ENCODE peak calls at places on chromosomes 7 and 10, in ten cellular contexts. P, Y, C, S, B, G, D, M, I and O are unnamed samples. For H4K20me1 and H3K79me2, the result is how much of the 10 kb centered on the place peaks cover.

GRCh38 chr10:125208854-125209545 is 48.6 kb upstream of the CTBP2 start:
- DNase-seq in P (no peak), Y (no peak), C (no peak), S (no peak), B (no peak), G (no peak), D (no peak), M (no peak), I (no peak), O (no peak)

GRCh38 chr10:63414481-63415260 is 51.1 kb downstream of the JMJD1C start:
- DNase-seq in P (peak), Y (peak), C (no peak), S (no peak), B (no peak), G (no peak), D (peak), M (no peak), I (no peak), O (no peak)

GRCh38 chr7:151168022-151168786 is 710 bp upstream of the GBX1 start:
- DNase-seq in P (peak), Y (no peak), C (peak), S (no peak), B (peak), G (peak), D (peak), M (peak), I (peak), O (no peak)

GRCh38 chr7:76051840-76052239 is 3.9 kb downstream of the MDH2 start:
- DNase-seq in P (peak), Y (no peak), C (no peak), S (no peak), B (no peak), G (no peak), D (no peak), M (no peak), I (no peak), O (no peak)

GRCh38 chr7:104898434-104898833 is 115.6 kb upstream of the KMT2E start:
- DNase-seq in P (no peak), Y (no peak), C (no peak), S (no peak), B (no peak), G (no peak), D (no peak), M (no peak), I (no peak), O (no peak)

GRCh38 chr10:42738669-42739068 is 43.9 kb upstream of the BMS1 start:
- DNase-seq in P (no peak), Y (no peak), C (no peak), S (no peak), B (no peak), G (no peak), D (no peak), M (no peak), I (no peak), O (no peak)

GRCh38 chr10:103732339-103732738 is 123.0 kb downstream of the SH3PXD2A start:
- DNase-seq in P (no peak), Y (no peak), C (no peak), S (no peak), B (no peak), G (no peak), D (no peak), M (no peak), I (no peak), O (no peak)

GRCh38 chr7:89988070-89988469 is 166.2 kb upstream of the STEAP1 start:
- DNase-seq in P (peak), Y (no peak), C (no peak), S (no peak), B (no peak), G (no peak), D (no peak), M (no peak), I (no peak), O (peak)

GRCh38 chr7:142811154-142811737 is 40.5 kb downstream of the PRSS2 start:
- DNase-seq in P (peak), Y (peak), C (peak), S (no peak), B (peak), G (peak), D (peak), M (peak), I (peak), O (peak)

GRCh38 chr10:123858039-123858740 is 33.4 kb downstream of the CPXM2 start:
- DNase-seq in P (no peak), Y (no peak), C (peak), S (no peak), B (no peak), G (no peak), D (peak), M (no peak), I (no peak), O (peak)

GRCh38 chr10:30987463-30987862 is 44.2 kb downstream of the ZNF438 start:
- DNase-seq in P (no peak), Y (no peak), C (no peak), S (no peak), B (no peak), G (no peak), D (no peak), M (no peak), I (no peak), O (no peak)

GRCh38 chr7:555551-556160 is 36.0 kb upstream of the PDGFA start:
- DNase-seq in P (no peak), Y (no peak), C (no peak), S (no peak), B (no peak), G (no peak), D (no peak), M (no peak), I (no peak), O (no peak)

GRCh38 chr10:12499066-12499465 is 149.7 kb downstream of the CAMK1D start:
- DNase-seq in P (no peak), Y (no peak), C (no peak), S (no peak), B (no peak), G (no peak), D (no peak), M (no peak), I (no peak), O (no peak)

GRCh38 chr10:3096149-3096548 is 28.8 kb downstream of the PFKP start:
- DNase-seq in P (peak), Y (no peak), C (no peak), S (no peak), B (no peak), G (no peak), D (no peak), M (no peak), I (no peak), O (no peak)

DNA sequence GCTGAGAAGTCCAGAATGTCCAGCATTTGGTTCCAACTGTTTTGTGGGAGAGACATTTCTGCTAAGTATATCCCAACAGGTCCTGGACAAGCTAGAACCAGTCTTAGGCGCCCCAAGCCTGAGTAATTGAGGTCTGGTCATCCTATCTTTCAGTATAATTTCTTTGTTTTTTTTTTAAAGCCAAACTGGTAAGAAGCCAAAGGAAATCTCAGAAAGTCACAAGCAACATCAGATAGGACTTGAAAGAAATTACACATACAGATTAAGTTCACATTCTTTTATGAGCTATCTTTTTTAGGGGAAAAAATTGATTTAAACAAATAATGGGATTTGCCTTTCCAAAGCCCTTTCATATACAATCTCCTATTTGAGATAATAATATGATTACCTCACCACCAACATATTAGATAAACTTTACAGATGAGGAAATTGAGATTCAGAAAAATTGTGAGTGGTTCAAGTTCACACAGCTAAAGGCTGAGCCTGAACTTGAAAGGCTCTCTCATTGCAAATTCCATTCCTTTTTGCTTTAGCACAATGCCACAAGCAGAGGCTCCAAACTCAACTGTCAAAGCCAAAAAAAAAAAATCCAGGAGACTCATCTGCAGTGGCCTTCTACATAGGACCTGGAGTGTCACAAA is 15.0 kb downstream of the PDLIM1 start:
- DNase-seq in P (no peak), Y (peak), C (no peak), S (no peak), B (no peak), G (no peak), D (no peak), M (no peak), I (no peak), O (peak)
- H4K20me1 ChIP-seq in P (under half), Y (under half), C (under half), S (under half), B (under half), G (under half), D (under half), M (under half), I (under half), O (under half)

DNA sequence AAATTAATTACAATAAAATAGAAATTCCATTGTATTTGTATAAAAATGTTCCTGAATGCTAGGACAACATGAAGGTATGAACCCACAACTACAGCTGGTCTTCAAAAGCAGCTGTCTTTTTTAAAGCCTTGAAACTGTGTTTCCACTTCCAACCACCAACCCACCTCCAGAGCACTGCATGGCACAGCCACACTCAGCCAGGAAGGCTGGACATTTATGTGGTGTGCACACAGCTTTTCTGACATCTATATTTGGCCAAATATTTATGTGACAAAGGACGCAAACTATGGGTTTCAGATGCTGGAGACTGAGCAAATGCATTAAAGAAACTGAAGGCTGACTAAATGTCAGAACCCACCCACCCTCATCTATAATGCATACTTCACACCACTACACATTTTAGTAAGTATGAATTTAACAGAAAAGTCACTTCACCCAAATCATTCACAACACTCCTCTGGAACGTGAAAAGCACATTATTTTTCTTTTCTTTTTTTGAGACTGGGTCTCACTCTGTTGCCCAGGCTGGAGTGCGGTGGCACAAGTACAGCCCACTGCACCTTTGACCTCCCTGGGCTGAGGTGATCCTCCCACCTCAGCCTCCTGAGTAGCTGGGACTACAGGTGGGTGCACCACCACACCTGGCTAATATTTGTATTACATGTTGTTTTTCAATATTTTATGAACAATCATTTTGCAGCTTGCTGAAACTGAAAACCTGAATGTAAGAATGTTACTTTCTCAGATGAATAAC is 27.9 kb upstream of the DAGLB start:
- DNase-seq in P (no peak), Y (no peak), C (no peak), S (no peak), B (no peak), G (no peak), D (no peak), M (no peak), I (no peak), O (no peak)
- H3K79me2 ChIP-seq in P (half or more), Y (half or more), C (half or more), S (half or more), B (half or more), G (half or more), D (half or more), M (half or more), I (half or more), O (half or more)

DNA sequence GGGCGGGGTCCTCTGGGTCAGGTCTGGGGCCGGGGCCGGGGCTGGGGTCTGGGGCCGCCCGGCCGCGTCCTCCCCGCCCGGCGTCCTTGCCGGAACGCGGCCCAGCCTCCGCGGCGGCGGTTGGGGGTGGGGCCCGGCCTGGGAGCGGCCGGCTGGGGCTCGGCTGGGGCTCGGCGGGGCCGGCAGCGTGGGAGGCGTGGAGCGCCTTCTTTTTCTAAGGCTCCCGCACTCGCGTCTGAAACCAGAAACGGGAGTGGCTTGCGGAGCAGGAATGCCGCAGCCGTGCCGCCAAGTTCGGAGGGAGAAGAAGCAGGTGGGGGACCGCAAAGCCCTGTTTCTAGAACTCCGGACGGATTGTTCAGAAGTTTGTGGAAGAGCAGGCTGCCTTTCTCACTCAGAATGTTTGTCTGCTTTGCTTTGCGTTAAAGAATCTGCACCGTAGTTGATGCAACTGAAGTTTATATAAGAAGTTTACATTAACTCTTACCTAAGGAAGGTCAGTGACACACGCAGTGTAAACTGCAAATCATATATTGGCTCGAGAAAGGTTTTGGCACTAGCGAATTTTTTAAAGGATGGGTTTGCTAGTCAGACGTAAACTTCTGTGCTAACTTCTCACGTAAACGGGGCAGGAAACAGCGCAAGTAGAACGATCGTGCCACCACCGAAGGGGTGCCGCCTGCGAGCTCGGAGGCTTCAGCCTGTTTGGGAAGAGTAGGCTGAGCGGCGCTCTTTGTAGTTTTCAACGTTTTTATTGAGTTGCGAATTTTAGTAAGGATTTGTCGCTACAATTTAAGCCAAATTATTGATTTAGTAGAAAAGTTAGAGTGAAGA is 729 bp downstream of the DNAJB6 start:
- DNase-seq in P (peak), Y (peak), C (peak), S (no peak), B (no peak), G (peak), D (peak), M (peak), I (peak), O (peak)
- H4K20me1 ChIP-seq in P (under half), Y (under half), C (half or more), S (under half), B (under half), G (under half), D (half or more), M (half or more), I (half or more), O (under half)

DNA sequence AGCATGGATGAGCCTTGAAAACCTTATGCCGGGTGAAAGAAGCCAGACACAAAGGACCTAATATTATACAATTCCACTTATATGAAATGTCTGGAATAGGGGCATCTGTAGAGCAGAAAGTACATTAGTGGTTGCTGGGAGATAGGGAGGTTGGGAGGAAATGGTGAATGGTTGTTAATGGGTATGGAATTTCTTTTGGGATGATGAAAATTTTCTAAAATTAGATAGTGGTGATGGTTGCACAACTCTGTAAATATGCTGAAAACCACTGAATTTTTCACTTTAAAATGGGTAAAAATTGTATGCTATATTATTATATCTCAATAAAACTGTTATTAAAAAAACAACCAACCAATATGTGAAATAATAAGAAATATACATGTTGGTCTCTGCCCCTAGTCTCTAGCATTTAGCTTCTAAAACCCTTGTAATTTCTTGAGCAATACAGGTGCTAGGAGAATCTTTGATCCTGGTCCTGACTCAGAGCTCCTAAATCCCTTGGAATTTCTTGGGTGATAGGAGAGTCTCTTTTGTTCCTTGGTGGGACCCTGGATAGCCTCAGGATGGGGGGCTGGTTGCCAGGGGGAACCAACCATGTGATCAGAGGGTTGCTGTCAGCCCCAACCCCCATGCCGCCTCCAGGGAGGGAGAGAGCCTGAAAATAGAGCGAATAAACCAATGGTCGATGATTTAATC is 64.0 kb downstream of the TACR2 start:
- DNase-seq in P (peak), Y (no peak), C (no peak), S (no peak), B (no peak), G (no peak), D (no peak), M (no peak), I (no peak), O (no peak)
- H3K79me2 ChIP-seq in P (under half), Y (under half), C (half or more), S (under half), B (half or more), G (half or more), D (under half), M (under half), I (half or more), O (half or more)

GRCh38 chr7:1990001-1990670 is 242.6 kb downstream of the MAD1L1 start:
- DNase-seq in P (no peak), Y (no peak), C (no peak), S (no peak), B (no peak), G (no peak), D (no peak), M (no peak), I (no peak), O (no peak)
- H4K20me1 ChIP-seq in P (under half), Y (under half), C (under half), S (under half), B (under half), G (under half), D (under half), M (under half), I (under half), O (under half)

GRCh38 chr7:123725586-123726171 is 23.1 kb downstream of the WASL start:
- DNase-seq in P (no peak), Y (no peak), C (no peak), S (no peak), B (no peak), G (no peak), D (no peak), M (peak), I (no peak), O (no peak)
- H3K79me2 ChIP-seq in P (half or more), Y (half or more), C (half or more), S (half or more), B (half or more), G (half or more), D (half or more), M (half or more), I (half or more), O (half or more)

GRCh38 chr7:68414631-68415425 is 1183.4 kb upstream of the AUTS2 start:
- DNase-seq in P (no peak), Y (no peak), C (peak), S (no peak), B (no peak), G (peak), D (no peak), M (no peak), I (no peak), O (no peak)

GRCh38 chr7:68421712-68422111 is 1176.6 kb upstream of the AUTS2 start:
- DNase-seq in P (no peak), Y (no peak), C (no peak), S (no peak), B (no peak), G (no peak), D (no peak), M (no peak), I (no peak), O (no peak)

GRCh38 chr7:68420342-68420750 is 1177.9 kb upstream of the AUTS2 start:
- DNase-seq in P (no peak), Y (no peak), C (no peak), S (no peak), B (no peak), G (no peak), D (no peak), M (no peak), I (no peak), O (no peak)

GRCh38 chr7:68417659-68418058 is 1180.6 kb upstream of the AUTS2 start:
- DNase-seq in P (no peak), Y (no peak), C (no peak), S (no peak), B (no peak), G (peak), D (no peak), M (no peak), I (no peak), O (no peak)

GRCh38 chr7:68417002-68417401 is 1181.3 kb upstream of the AUTS2 start:
- DNase-seq in P (no peak), Y (no peak), C (no peak), S (no peak), B (no peak), G (no peak), D (no peak), M (no peak), I (no peak), O (no peak)
- H4K20me1 ChIP-seq in P (under half), Y (under half), C (under half), S (under half), B (under half), G (under half), D (under half), M (under half), I (under half), O (under half)

DNA sequence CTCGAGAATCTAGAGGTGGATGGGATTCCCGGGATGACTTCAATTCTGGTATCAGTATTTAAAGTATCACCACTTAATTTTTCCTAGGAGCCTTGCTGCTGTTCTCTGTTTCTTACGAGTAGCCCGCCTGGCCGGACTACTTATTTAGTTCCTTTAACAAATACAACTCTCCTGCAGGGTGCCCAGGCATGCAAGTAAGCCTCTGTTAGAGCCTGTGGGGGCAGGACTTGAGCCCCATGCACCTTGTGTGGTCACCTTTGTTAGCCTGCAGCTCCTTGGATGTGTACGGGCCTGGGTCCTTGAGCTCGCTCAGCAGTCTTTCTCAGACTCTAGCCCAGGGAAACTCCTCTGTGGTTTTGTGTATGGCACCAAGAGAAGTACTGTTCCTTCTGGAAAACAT is 16.1 kb downstream of the EIF4H start:
- DNase-seq in P (no peak), Y (no peak), C (no peak), S (no peak), B (no peak), G (no peak), D (no peak), M (no peak), I (no peak), O (no peak)
- H3K79me2 ChIP-seq in P (half or more), Y (half or more), C (half or more), S (under half), B (half or more), G (half or more), D (half or more), M (half or more), I (half or more), O (half or more)